ENCODE peak calls at places on chromosomes 5 and 9, in six cellular contexts. N is activated CD8-positive, alpha-beta memory T cell treated with anti-CD3 and anti-CD28 coated beads for 4 hours; L is fibroblast of the conjunctiva; P is activated naive CD8-positive, alpha-beta T cell treated with anti-CD3 and anti-CD28 coated beads, Interleukin-2, amount 50 U/mL, for 24 hours; O is activated T-helper 9 cell treated with anti-CD3 and anti-CD28 coated beads, Interleukin-2, amount 50 U/mL, for 16 hours; I is neural crest cell. J is an unnamed sample.

GRCh38 chr5:72584466-72584865 is 77.3 kb upstream of the ZNF366 start:
- DNase-seq in O (no peak), L (no peak), I (no peak), P (no peak), N (no peak), J (no peak)

GRCh38 chr5:97088774-97089148 is 53.6 kb downstream of the LIX1 start:
- DNase-seq in O (no peak), I (no peak), L (no peak), N (no peak), P (no peak), J (no peak)

GRCh38 chr9:136011376-136011702 is 50.2 kb upstream of the UBAC1 start:
- DNase-seq in O (no peak), P (no peak), L (no peak), I (no peak), N (no peak), J (no peak)

GRCh38 chr5:158858011-158858410 is 241.7 kb downstream of the EBF1 start:
- DNase-seq in N (no peak), I (no peak), P (no peak), O (no peak), L (no peak), J (no peak)

GRCh38 chr5:179509239-179509638 is 41.1 kb upstream of the RUFY1 start:
- DNase-seq in O (no peak), P (no peak), N (no peak), I (no peak), L (no peak), J (no peak)

GRCh38 chr9:4640027-4640426 is 22.1 kb upstream of the PLPP6 start:
- DNase-seq in N (no peak), I (peak), O (no peak), P (peak), L (no peak), J (no peak)

GRCh38 chr5:111948517-111948916 is 191.5 kb upstream of the NREP start:
- DNase-seq in I (no peak), O (no peak), P (no peak), L (peak), N (no peak), J (no peak)

GRCh38 chr5:157371655-157372471 is 88.2 kb upstream of the NIPAL4 start:
- DNase-seq in O (no peak), P (no peak), N (no peak), I (no peak), L (no peak), J (no peak)

GRCh38 chr9:129282308-129283211 is 104.5 kb upstream of the IER5L start:
- DNase-seq in I (no peak), N (no peak), L (no peak), P (no peak), O (no peak), J (no peak)

GRCh38 chr9:16753256-16753655 is 117.2 kb downstream of the BNC2 start:
- DNase-seq in L (no peak), O (no peak), I (no peak), P (no peak), N (no peak), J (no peak)

GRCh38 chr5:14696057-14696456 is 31.5 kb downstream of the OTULIN start:
- DNase-seq in O (no peak), N (no peak), I (no peak), L (no peak), P (no peak), J (no peak)

GRCh38 chr9:104835163-104835562 is 71.2 kb downstream of the NIPSNAP3B start:
- DNase-seq in I (no peak), L (no peak), N (no peak), O (no peak), P (no peak), J (no peak)

GRCh38 chr5:74394543-74394923 is 246.0 kb downstream of the ENC1 start:
- DNase-seq in I (no peak), N (no peak), P (no peak), O (no peak), L (no peak), J (no peak)

GRCh38 chr9:15307523-15307841 is 466 bp upstream of the TTC39B start:
- DNase-seq in I (no peak), P (no peak), L (no peak), N (no peak), O (no peak), J (no peak)

GRCh38 chr5:82073179-82073578 is 101.4 kb downstream of the ATG10 start:
- DNase-seq in L (no peak), P (no peak), N (no peak), I (no peak), O (no peak), J (no peak)

GRCh38 chr9:131661954-131662621 is 77.8 kb downstream of the RAPGEF1 start:
- DNase-seq in L (no peak), N (peak), I (no peak), P (peak), O (peak), J (no peak)